ENCODE peak calls at places on chromosomes 6 and 20, in four cellular contexts. X, Z, U and D are unnamed samples. For H3K4me1, the result is how much of the 10 kb centered on the place peaks cover.

GRCh38 chr6:142784344-142784743 is 160.6 kb downstream of the HIVEP2 start:
- DNase-seq in X (no peak), U (peak), Z (no peak), D (no peak)

GRCh38 chr6:89997456-89998445 is 103.5 kb downstream of the GJA10 start:
- DNase-seq in X (no peak), Z (peak), U (peak), D (no peak)

GRCh38 chr6:10309826-10310405 is 105.0 kb downstream of the TFAP2A start:
- DNase-seq in Z (no peak), U (no peak), X (no peak), D (no peak)

GRCh38 chr6:113171882-113172281 is 685.3 kb upstream of the MARCKS start:
- DNase-seq in Z (no peak), X (no peak), U (no peak), D (no peak)

GRCh38 chr6:110325197-110325596 is 33.0 kb downstream of the METTL24 start:
- DNase-seq in U (no peak), X (no peak), Z (no peak), D (no peak)

GRCh38 chr20:3222635-3223600 is 13.6 kb downstream of the ITPA start:
- DNase-seq in X (no peak), U (peak), Z (peak), D (no peak)

GRCh38 chr6:31352497-31353368 is 4.2 kb downstream of the HLA-B start:
- DNase-seq in U (peak), X (no peak), Z (no peak), D (no peak)

GRCh38 chr6:105954148-105954547 is 132.0 kb upstream of the PRDM1 start:
- DNase-seq in X (no peak), U (no peak), Z (no peak), D (no peak)

GRCh38 chr6:111844921-111845320 is 28.3 kb downstream of the FYN start:
- DNase-seq in U (no peak), X (no peak), Z (no peak), D (no peak)

GRCh38 chr6:25280617-25280990 is 1.4 kb downstream of the CARMIL1 start:
- DNase-seq in U (no peak), Z (no peak), X (no peak), D (no peak)

GRCh38 chr20:11852189-11852588 is 65.5 kb upstream of the BTBD3 start:
- DNase-seq in Z (no peak), X (no peak), U (no peak), D (no peak)

GRCh38 chr6:33419580-33420492 is at the start of gene SYNGAP1:
- DNase-seq in U (no peak), Z (no peak), X (peak), D (no peak)

GRCh38 chr6:1199981-1200637 is 111.8 kb upstream of the FOXQ1 start:
- DNase-seq in U (no peak), X (no peak), Z (peak), D (no peak)

GRCh38 chr6:2809015-2809414 is 32.6 kb downstream of the SERPINB1 start:
- DNase-seq in Z (no peak), U (no peak), X (no peak), D (no peak)

GRCh38 chr20:63586797-63587196 is 12.8 kb upstream of the HELZ2 start:
- DNase-seq in U (no peak), Z (no peak), X (no peak), D (no peak)

GRCh38 chr6:122749451-122750050 is 30.0 kb upstream of the FABP7 start:
- DNase-seq in X (no peak), Z (no peak), U (no peak), D (no peak)

GRCh38 chr6:138945354-138945753 is 42.7 kb downstream of the REPS1 start:
- DNase-seq in X (no peak), U (no peak), Z (no peak), D (no peak)

GRCh38 chr20:18634501-18634900 is 46.6 kb downstream of the DTD1 start:
- DNase-seq in Z (no peak), X (no peak), U (no peak), D (no peak)

GRCh38 chr20:17735206-17735804 is 35.5 kb downstream of the BANF2 start:
- DNase-seq in X (no peak), U (no peak), Z (no peak), D (no peak)

GRCh38 chr6:127441881-127442280 is 17.3 kb downstream of the KIAA0408 start:
- DNase-seq in U (no peak), Z (no peak), X (no peak), D (no peak)

GRCh38 chr20:57392512-57393271 is 1.5 kb downstream of the RBM38 start:
- DNase-seq in X (no peak), U (peak), Z (peak), D (no peak)

GRCh38 chr20:34579191-34579661 is 20.7 kb downstream of the MAP1LC3A start:
- DNase-seq in Z (peak), X (no peak), U (peak), D (peak)

GRCh38 chr6:162572240-162572639 is 155.3 kb downstream of the PRKN start:
- DNase-seq in X (no peak), U (no peak), Z (no peak), D (no peak)

GRCh38 chr20:22974354-22974753 is 60.8 kb upstream of the SSTR4 start:
- DNase-seq in U (no peak), Z (no peak), X (no peak), D (no peak)

GRCh38 chr6:115999256-115999655 is 61.4 kb downstream of the FRK start:
- DNase-seq in Z (no peak), X (no peak), U (no peak), D (no peak)

GRCh38 chr6:70395301-70395672 is 18.0 kb upstream of the FAM135A start:
- DNase-seq in X (no peak), U (no peak), Z (no peak), D (no peak)

GRCh38 chr6:127550403-127550802 is 26.6 kb upstream of the C6orf58 start:
- DNase-seq in U (no peak), Z (no peak), X (no peak), D (no peak)

GRCh38 chr6:4413073-4413472 is 277.7 kb upstream of the ECI2 start:
- DNase-seq in U (no peak), X (no peak), Z (no peak), D (no peak)

GRCh38 chr20:34401741-34402455 is 38.8 kb downstream of the ITCH start:
- DNase-seq in Z (no peak), X (no peak), U (no peak), D (no peak)

GRCh38 chr20:11585752-11586352 is 331.8 kb upstream of the BTBD3 start:
- DNase-seq in Z (no peak), U (no peak), X (no peak), D (no peak)

GRCh38 chr6:111685506-111685905 is 79.8 kb upstream of the TRAF3IP2 start:
- DNase-seq in U (peak), Z (no peak), X (no peak), D (no peak)

GRCh38 chr6:137746264-137746663 is 120.8 kb upstream of the TNFAIP3 start:
- DNase-seq in Z (no peak), X (no peak), U (no peak), D (no peak)

GRCh38 chr6:137751768-137752560 is 115.1 kb upstream of the TNFAIP3 start:
- DNase-seq in U (no peak), Z (peak), X (no peak), D (no peak)

GRCh38 chr6:137750284-137750683 is 116.8 kb upstream of the TNFAIP3 start:
- DNase-seq in Z (no peak), U (no peak), X (no peak), D (no peak)

GRCh38 chr6:137745321-137745720 is 121.7 kb upstream of the TNFAIP3 start:
- DNase-seq in U (no peak), Z (no peak), X (no peak), D (no peak)

GRCh38 chr6:137749595-137750215 is 117.4 kb upstream of the TNFAIP3 start:
- DNase-seq in U (no peak), Z (no peak), X (no peak), D (no peak)
- H3K4me3 ChIP-seq in U (no peak), Z (peak), X (peak), D (peak)

DNA sequence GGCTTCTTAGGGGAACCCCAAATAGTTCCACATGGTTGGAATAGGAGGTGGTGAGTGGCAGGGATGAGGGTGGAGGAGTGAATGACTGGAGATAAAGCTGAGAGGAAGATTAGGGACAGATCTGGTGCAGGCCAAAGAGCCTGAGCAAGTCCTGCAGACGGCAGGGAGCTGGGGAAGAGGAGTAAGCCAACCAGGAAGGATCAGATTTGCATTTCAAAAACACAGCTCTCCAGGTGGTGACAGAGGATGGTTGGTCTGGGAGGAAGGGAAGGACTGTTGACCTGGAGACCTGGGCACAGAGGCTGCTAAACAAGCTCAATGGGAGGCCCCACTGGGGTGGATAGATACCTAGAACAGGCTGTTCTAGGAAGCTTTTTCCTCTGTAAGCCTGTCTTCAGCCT is 56.8 kb upstream of the EPB41L1 start:
- DNase-seq in Z (no peak), U (no peak), X (no peak), D (no peak)
- H3K4me1 ChIP-seq in Z (under half), U (under half), X (half or more), D (under half)

GRCh38 chr20:9332783-9333482 is 181.5 kb upstream of the LAMP5 start:
- DNase-seq in Z (no peak), U (no peak), X (no peak), D (no peak)
- TF ChIP-seq CTCF in Z (no peak), U (no peak), X (no peak), D (no peak)

DNA sequence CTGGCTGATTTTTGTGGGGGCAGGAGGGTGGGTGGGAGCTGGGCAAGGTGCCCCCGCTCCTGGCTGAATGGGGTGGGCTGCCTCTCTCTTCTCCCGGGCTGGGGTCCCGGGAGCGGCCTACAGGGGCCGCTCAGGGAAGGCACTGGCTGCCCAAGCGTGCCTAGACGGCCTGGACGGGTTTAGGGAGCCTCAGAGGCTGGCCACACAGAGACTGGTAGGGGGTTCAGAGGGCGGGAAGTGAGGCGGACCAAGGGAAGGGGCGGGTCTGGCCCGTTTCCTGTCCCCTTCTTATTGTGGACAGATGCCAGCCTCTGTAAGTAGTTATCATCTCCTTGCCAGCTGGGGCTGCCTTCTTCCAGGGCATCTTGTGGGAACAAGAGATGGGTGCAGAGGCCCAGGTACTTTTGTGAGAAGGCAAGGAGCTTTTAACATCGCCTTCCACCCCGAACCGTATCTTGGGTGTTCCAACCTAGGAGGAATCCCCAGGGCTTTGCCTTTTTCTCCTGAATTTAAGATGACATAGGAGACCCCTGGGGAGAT is 437 bp downstream of the CD40 start:
- DNase-seq in Z (peak), U (peak), X (peak), D (no peak)
- H3K4me3 ChIP-seq in Z (peak), U (peak), X (peak), D (peak)

GRCh38 chr6:17871169-17871479 is 116.3 kb downstream of the KIF13A start:
- DNase-seq in Z (no peak), X (no peak), U (no peak), D (no peak)
- H3K4me1 ChIP-seq in Z (under half), X (half or more), U (under half), D (under half)

DNA sequence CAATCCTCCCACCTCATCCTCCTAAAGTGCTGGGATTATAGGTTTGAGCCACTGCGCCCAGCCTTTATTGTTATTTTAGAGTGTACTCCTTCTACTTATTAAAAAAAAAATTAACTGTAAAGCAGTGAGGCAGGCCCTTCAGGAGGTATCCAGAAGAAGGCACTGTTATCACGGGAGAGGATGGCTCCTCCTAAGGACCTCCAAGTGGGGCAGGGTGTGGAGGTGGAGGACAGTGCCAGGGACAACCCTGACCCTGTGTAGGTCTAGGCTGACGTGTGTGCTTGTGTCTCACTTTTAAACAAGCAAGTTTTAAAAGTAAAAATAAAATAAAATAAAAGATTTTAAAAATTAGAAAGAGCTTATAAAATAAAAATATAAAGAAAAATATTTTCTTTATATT is 23.7 kb upstream of the TAF4 start:
- DNase-seq in Z (peak), X (no peak), U (no peak), D (no peak)
- TF ChIP-seq CTCF in Z (no peak), X (no peak), U (no peak), D (no peak)

GRCh38 chr6:81621816-81622395 is 130.6 kb downstream of the TENT5A start:
- DNase-seq in Z (no peak), X (no peak), U (no peak), D (no peak)
- H3K4me3 ChIP-seq in Z (no peak), X (no peak), U (no peak), D (no peak)

DNA sequence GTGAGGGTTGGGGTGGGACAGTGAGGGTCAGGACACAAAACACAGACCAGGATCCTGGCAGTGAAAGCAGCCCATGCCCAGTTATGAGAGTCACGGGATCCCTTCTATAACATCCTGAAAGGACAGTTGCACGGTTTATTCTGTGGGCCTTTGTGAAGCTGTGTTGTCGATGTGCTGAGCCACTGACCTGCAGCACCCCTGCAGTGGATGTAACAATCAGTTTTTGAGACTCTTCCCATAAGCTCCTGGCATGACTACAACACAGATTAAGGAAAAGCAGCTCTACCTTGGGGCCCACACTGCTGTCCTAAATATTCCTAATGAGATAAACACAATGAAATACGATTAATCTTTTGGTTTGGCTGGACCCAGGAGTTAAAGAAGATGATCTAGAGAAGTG is 3.7 kb downstream of the PYGB start:
- DNase-seq in X (no peak), U (peak), Z (no peak), D (no peak)
- H3K4me1 ChIP-seq in X (half or more), U (under half), Z (half or more), D (half or more)

GRCh38 chr6:39029156-39030011 is 19.2 kb upstream of the GLP1R start:
- DNase-seq in X (no peak), U (peak), Z (no peak), D (no peak)
- TF ChIP-seq CTCF in X (peak), U (peak), Z (no peak), D (peak)